ENCODE peak calls at places on chromosome 2, in eight cellular contexts. One of them, this sample, is unnamed.

GRCh38 chr2:30985493-30986292 is 152.5 kb downstream of the GALNT14 start:
- DNase-seq in A549: no peak
- DNase-seq in tibial nerve: no peak
- DNase-seq in transverse colon: no peak
- DNase-seq in K562: no peak
- DNase-seq in stomach: no peak
- DNase-seq in esophagus muscularis mucosa: no peak
- DNase-seq in HepG2: no peak
- DNase-seq in this sample: no peak

GRCh38 chr2:12257476-12257875 is 459.3 kb upstream of the TRIB2 start:
- DNase-seq in esophagus muscularis mucosa: no peak
- DNase-seq in transverse colon: no peak
- DNase-seq in K562: no peak
- DNase-seq in tibial nerve: no peak
- DNase-seq in HepG2: no peak
- DNase-seq in stomach: no peak
- DNase-seq in A549: no peak
- DNase-seq in this sample: no peak

GRCh38 chr2:154686162-154686561 is 12.3 kb upstream of the KCNJ3 start:
- DNase-seq in tibial nerve: no peak
- DNase-seq in A549: no peak
- DNase-seq in transverse colon: no peak
- DNase-seq in stomach: no peak
- DNase-seq in esophagus muscularis mucosa: no peak
- DNase-seq in HepG2: no peak
- DNase-seq in K562: no peak
- DNase-seq in this sample: no peak

GRCh38 chr2:66434679-66435548 is at the start of gene MEIS1:
- DNase-seq in HepG2: peak; percentile 91
- DNase-seq in A549: peak; percentile 95
- DNase-seq in esophagus muscularis mucosa: peak; percentile 98
- DNase-seq in transverse colon: peak; percentile 80
- DNase-seq in tibial nerve: peak; percentile 86
- DNase-seq in K562: peak; percentile 76
- DNase-seq in stomach: peak; percentile 90
- DNase-seq in this sample: peak; percentile 99

GRCh38 chr2:170360546-170361358 is 182.8 kb downstream of the MYO3B start:
- DNase-seq in K562: no peak
- DNase-seq in HepG2: no peak
- DNase-seq in A549: no peak
- DNase-seq in transverse colon: no peak
- DNase-seq in tibial nerve: no peak
- DNase-seq in stomach: no peak
- DNase-seq in esophagus muscularis mucosa: no peak
- DNase-seq in this sample: no peak

GRCh38 chr2:109331864-109332848 is 203.2 kb downstream of the SH3RF3 start:
- DNase-seq in tibial nerve: peak; percentile 75
- DNase-seq in A549: peak; percentile 36
- DNase-seq in transverse colon: peak; percentile 51
- DNase-seq in esophagus muscularis mucosa: no peak
- DNase-seq in K562: no peak
- DNase-seq in stomach: peak; percentile 40
- DNase-seq in HepG2: peak; percentile 21
- DNase-seq in this sample: peak; percentile 84

GRCh38 chr2:235077046-235077445 is 125.2 kb downstream of the SH3BP4 start:
- DNase-seq in transverse colon: no peak
- DNase-seq in esophagus muscularis mucosa: no peak
- DNase-seq in K562: no peak
- DNase-seq in HepG2: no peak
- DNase-seq in stomach: no peak
- DNase-seq in A549: no peak
- DNase-seq in tibial nerve: no peak
- DNase-seq in this sample: no peak

GRCh38 chr2:9095690-9096089 is 92.2 kb upstream of the MBOAT2 start:
- DNase-seq in K562: no peak
- DNase-seq in A549: no peak
- DNase-seq in HepG2: no peak
- DNase-seq in stomach: peak; percentile 67
- DNase-seq in esophagus muscularis mucosa: no peak
- DNase-seq in tibial nerve: no peak
- DNase-seq in transverse colon: peak; percentile 60
- DNase-seq in this sample: no peak

GRCh38 chr2:213279961-213280360 is 4.3 kb upstream of the SPAG16 start:
- DNase-seq in tibial nerve: peak; percentile 82
- DNase-seq in esophagus muscularis mucosa: no peak
- DNase-seq in HepG2: no peak
- DNase-seq in K562: no peak
- DNase-seq in stomach: no peak
- DNase-seq in transverse colon: no peak
- DNase-seq in A549: no peak
- DNase-seq in this sample: no peak

GRCh38 chr2:192467953-192468660 is 273.4 kb upstream of the TMEFF2 start:
- DNase-seq in tibial nerve: no peak
- DNase-seq in transverse colon: no peak
- DNase-seq in HepG2: no peak
- DNase-seq in A549: no peak
- DNase-seq in stomach: no peak
- DNase-seq in esophagus muscularis mucosa: no peak
- DNase-seq in K562: no peak
- DNase-seq in this sample: no peak

GRCh38 chr2:53235836-53236582 is 531.6 kb upstream of the CHAC2 start:
- DNase-seq in K562: no peak
- DNase-seq in A549: no peak
- DNase-seq in stomach: no peak
- DNase-seq in transverse colon: peak; percentile 30
- DNase-seq in tibial nerve: no peak
- DNase-seq in HepG2: no peak
- DNase-seq in esophagus muscularis mucosa: no peak
- DNase-seq in this sample: no peak

GRCh38 chr2:226797989-226798421 is 1.6 kb downstream of the IRS1 start:
- DNase-seq in HepG2: no peak
- DNase-seq in K562: no peak
- DNase-seq in tibial nerve: no peak
- DNase-seq in esophagus muscularis mucosa: no peak
- DNase-seq in transverse colon: no peak
- DNase-seq in stomach: peak; percentile 27
- DNase-seq in A549: no peak
- DNase-seq in this sample: peak; percentile 73

GRCh38 chr2:39739386-39739785 is 39.7 kb downstream of the THUMPD2 start:
- DNase-seq in A549: no peak
- DNase-seq in tibial nerve: no peak
- DNase-seq in K562: no peak
- DNase-seq in transverse colon: no peak
- DNase-seq in HepG2: no peak
- DNase-seq in stomach: no peak
- DNase-seq in esophagus muscularis mucosa: no peak
- DNase-seq in this sample: no peak

GRCh38 chr2:122681626-122682025 is 926.2 kb downstream of the TSN start:
- DNase-seq in stomach: no peak
- DNase-seq in HepG2: no peak
- DNase-seq in transverse colon: no peak
- DNase-seq in K562: no peak
- DNase-seq in A549: no peak
- DNase-seq in esophagus muscularis mucosa: no peak
- DNase-seq in tibial nerve: no peak
- DNase-seq in this sample: no peak

DNA sequence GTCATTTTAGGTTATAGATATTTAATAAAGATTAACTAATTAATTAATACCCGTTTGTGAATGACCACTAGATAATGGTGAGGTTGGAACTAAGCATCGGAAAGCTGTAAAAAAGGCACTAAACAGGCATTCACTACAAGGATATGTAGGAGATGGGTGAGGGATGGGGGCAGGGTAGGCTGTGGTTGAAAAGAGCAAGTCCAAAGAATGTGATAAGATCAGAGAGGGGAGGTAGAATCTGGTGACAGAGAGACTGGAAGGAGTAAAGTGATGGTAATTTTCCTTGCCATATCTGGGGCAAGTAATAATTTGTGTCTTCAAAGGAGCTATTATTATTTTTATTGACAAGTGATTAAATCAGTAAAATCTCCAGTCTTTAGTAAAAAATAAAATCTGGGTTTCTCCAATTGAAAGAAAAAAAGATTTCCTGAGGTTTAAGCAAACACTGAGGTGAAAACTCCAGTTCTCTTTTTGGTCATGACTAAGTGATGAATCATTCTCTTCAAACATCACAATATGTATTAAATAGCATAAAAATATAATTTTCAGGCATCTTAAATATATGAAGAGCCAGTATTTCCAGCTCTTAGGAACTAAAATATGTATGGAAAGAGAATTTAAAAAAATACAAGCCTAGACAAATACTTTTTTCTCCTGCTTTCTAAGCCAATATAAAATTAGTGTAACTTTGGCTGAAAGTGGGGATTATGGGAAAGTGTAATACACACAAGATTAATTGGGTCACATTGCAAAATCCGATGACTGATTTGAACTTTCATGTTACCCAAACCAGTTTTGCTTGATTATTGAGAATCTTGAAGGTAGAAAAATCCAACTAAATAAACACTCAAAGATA is 259.1 kb upstream of the RBMS1 start:
- DNase-seq in HepG2: no peak
- DNase-seq in esophagus muscularis mucosa: no peak
- DNase-seq in tibial nerve: no peak
- DNase-seq in transverse colon: no peak
- DNase-seq in stomach: no peak
- DNase-seq in K562: no peak
- DNase-seq in A549: peak; percentile 58
- DNase-seq in this sample: no peak
- TF ChIP-seq EP300 in HepG2: no peak
- TF ChIP-seq EP300 in esophagus muscularis mucosa: no peak
- TF ChIP-seq EP300 in tibial nerve: no peak
- TF ChIP-seq EP300 in transverse colon: no peak
- TF ChIP-seq EP300 in stomach: no peak
- TF ChIP-seq EP300 in K562: no peak
- TF ChIP-seq EP300 in A549: no peak
- TF ChIP-seq EP300 in this sample: no peak

GRCh38 chr2:206011018-206011614 is 74.9 kb downstream of the INO80D start:
- DNase-seq in HepG2: no peak
- DNase-seq in stomach: no peak
- DNase-seq in A549: no peak
- DNase-seq in K562: no peak
- DNase-seq in tibial nerve: no peak
- DNase-seq in transverse colon: no peak
- DNase-seq in esophagus muscularis mucosa: no peak
- DNase-seq in this sample: no peak
- TF ChIP-seq EP300 in HepG2: no peak
- TF ChIP-seq EP300 in stomach: no peak
- TF ChIP-seq EP300 in A549: no peak
- TF ChIP-seq EP300 in K562: no peak
- TF ChIP-seq EP300 in tibial nerve: no peak
- TF ChIP-seq EP300 in transverse colon: no peak
- TF ChIP-seq EP300 in esophagus muscularis mucosa: no peak
- TF ChIP-seq EP300 in this sample: no peak

GRCh38 chr2:135909976-135910375 is 33.7 kb upstream of the MCM6 start:
- DNase-seq in transverse colon: no peak
- DNase-seq in esophagus muscularis mucosa: no peak
- DNase-seq in HepG2: no peak
- DNase-seq in tibial nerve: no peak
- DNase-seq in A549: no peak
- DNase-seq in K562: no peak
- DNase-seq in stomach: no peak
- DNase-seq in this sample: no peak

GRCh38 chr2:135903650-135904049 is 27.4 kb upstream of the MCM6 start:
- DNase-seq in tibial nerve: no peak
- DNase-seq in esophagus muscularis mucosa: no peak
- DNase-seq in K562: no peak
- DNase-seq in transverse colon: no peak
- DNase-seq in A549: no peak
- DNase-seq in stomach: no peak
- DNase-seq in HepG2: no peak
- DNase-seq in this sample: no peak

GRCh38 chr2:135905679-135906078 is 29.4 kb upstream of the MCM6 start:
- DNase-seq in esophagus muscularis mucosa: no peak
- DNase-seq in A549: no peak
- DNase-seq in tibial nerve: no peak
- DNase-seq in K562: no peak
- DNase-seq in stomach: no peak
- DNase-seq in transverse colon: no peak
- DNase-seq in HepG2: no peak
- DNase-seq in this sample: no peak

GRCh38 chr2:135899567-135899966 is 23.3 kb upstream of the MCM6 start:
- DNase-seq in transverse colon: no peak
- DNase-seq in tibial nerve: no peak
- DNase-seq in A549: no peak
- DNase-seq in stomach: no peak
- DNase-seq in esophagus muscularis mucosa: no peak
- DNase-seq in K562: no peak
- DNase-seq in HepG2: peak; percentile 33
- DNase-seq in this sample: no peak

DNA sequence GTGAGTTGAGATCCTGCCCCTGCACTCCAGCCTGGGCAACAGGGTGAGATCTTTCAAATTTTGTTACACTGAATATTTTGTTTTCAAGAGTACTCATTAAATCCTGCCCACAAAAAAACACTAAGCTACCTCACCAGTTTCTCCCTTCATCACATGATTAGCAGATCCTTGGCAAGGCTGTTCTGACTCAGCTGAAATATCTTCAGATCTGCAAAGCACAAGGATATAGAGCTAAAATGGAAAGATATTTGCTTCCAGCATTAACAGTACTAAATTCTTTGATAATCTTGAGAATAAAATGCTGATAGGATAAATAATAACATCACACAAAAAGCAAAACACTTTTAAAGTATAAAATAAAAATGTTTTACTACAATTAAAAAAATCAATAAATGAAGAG is 28.3 kb upstream of the MCM6 start:
- DNase-seq in stomach: no peak
- DNase-seq in A549: no peak
- DNase-seq in transverse colon: no peak
- DNase-seq in esophagus muscularis mucosa: no peak
- DNase-seq in K562: no peak
- DNase-seq in tibial nerve: no peak
- DNase-seq in HepG2: no peak
- DNase-seq in this sample: no peak
- TF ChIP-seq EP300 in stomach: no peak
- TF ChIP-seq EP300 in A549: no peak
- TF ChIP-seq EP300 in transverse colon: no peak
- TF ChIP-seq EP300 in esophagus muscularis mucosa: no peak
- TF ChIP-seq EP300 in K562: no peak
- TF ChIP-seq EP300 in tibial nerve: no peak
- TF ChIP-seq EP300 in HepG2: no peak
- TF ChIP-seq EP300 in this sample: no peak

DNA sequence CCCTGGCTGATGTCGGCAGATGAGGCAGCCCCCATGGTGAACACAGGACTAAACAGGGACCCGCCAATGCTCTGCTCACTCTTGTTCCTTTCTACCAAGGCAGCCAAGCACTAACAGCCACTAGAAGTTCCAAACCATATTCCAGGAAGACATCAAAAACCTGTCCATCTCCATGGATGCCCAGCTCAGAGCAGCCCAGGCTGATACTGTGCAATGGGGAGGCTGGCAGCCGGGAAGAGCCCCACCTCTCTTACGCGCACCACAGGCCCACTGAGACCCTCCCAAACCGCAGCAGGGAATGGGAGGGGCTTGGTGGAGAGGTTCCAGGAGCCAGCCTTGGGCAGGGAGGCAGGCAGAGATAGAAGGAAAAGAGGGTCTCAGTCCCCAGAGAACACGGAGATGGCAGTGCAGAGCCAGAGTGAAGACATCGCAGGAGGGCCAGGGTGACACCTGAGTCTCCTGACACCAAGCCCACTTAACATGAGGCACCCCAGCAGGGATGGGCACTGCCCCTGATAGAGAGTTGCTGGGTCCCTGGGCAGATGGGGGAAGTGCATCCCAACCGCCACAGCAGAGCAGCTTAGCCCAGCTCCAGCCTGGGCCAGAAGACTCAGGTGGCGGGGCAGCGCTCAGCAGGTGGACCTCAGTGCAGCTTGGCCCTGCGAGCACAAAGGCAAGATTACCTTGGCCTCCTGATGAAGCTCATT is 3.4 kb downstream of the HS6ST1 start:
- DNase-seq in A549: no peak
- DNase-seq in esophagus muscularis mucosa: peak; percentile 88
- DNase-seq in transverse colon: no peak
- DNase-seq in tibial nerve: no peak
- DNase-seq in K562: no peak
- DNase-seq in HepG2: no peak
- DNase-seq in stomach: peak; percentile 23
- DNase-seq in this sample: no peak
- TF ChIP-seq EP300 in A549: no peak
- TF ChIP-seq EP300 in esophagus muscularis mucosa: no peak
- TF ChIP-seq EP300 in transverse colon: no peak
- TF ChIP-seq EP300 in tibial nerve: no peak
- TF ChIP-seq EP300 in K562: no peak
- TF ChIP-seq EP300 in HepG2: no peak
- TF ChIP-seq EP300 in stomach: no peak
- TF ChIP-seq EP300 in this sample: no peak